ENCODE peak calls at places on chromosomes 7 and 10, in four cellular contexts. One of them, this sample, is unnamed.
A peak's percentile ranks its signal among the peaks of the same experiment; 100 is the strongest.

GRCh38 chr10:55627526-55628170 is 733.4 kb downstream of the ZWINT start:
- DNase-seq in stimulated activated CD4-positive, alpha-beta T cell treated with anti-CD3 and anti-CD28 coated beads, Interleukin-2, amount 100 ng/mL, for 24 hours: no peak
- DNase-seq in HEK293T: peak; percentile 10
- DNase-seq in NCI-H2171 treated with DMSO at 0.1 percent for 48 hours: no peak
- DNase-seq in this sample: no peak

GRCh38 chr7:6691609-6692106 is 15.1 kb downstream of the ZNF12 start:
- DNase-seq in NCI-H2171 treated with DMSO at 0.1 percent for 48 hours: peak; percentile 5
- DNase-seq in HEK293T: no peak
- DNase-seq in stimulated activated CD4-positive, alpha-beta T cell treated with anti-CD3 and anti-CD28 coated beads, Interleukin-2, amount 100 ng/mL, for 24 hours: no peak
- DNase-seq in this sample: no peak

GRCh38 chr7:39554583-39555140 is 11.5 kb upstream of the YAE1 start:
- DNase-seq in stimulated activated CD4-positive, alpha-beta T cell treated with anti-CD3 and anti-CD28 coated beads, Interleukin-2, amount 100 ng/mL, for 24 hours: no peak
- DNase-seq in NCI-H2171 treated with DMSO at 0.1 percent for 48 hours: no peak
- DNase-seq in HEK293T: no peak
- DNase-seq in this sample: no peak

GRCh38 chr7:42107484-42107883 is 129.5 kb downstream of the GLI3 start:
- DNase-seq in stimulated activated CD4-positive, alpha-beta T cell treated with anti-CD3 and anti-CD28 coated beads, Interleukin-2, amount 100 ng/mL, for 24 hours: no peak
- DNase-seq in NCI-H2171 treated with DMSO at 0.1 percent for 48 hours: no peak
- DNase-seq in HEK293T: peak; percentile 45
- DNase-seq in this sample: no peak

GRCh38 chr10:48274636-48275035 is at the start of gene FRMPD2:
- DNase-seq in NCI-H2171 treated with DMSO at 0.1 percent for 48 hours: no peak
- DNase-seq in HEK293T: no peak
- DNase-seq in stimulated activated CD4-positive, alpha-beta T cell treated with anti-CD3 and anti-CD28 coated beads, Interleukin-2, amount 100 ng/mL, for 24 hours: no peak
- DNase-seq in this sample: no peak

GRCh38 chr10:76303682-76304316 is 872.4 kb downstream of the LRMDA start:
- DNase-seq in stimulated activated CD4-positive, alpha-beta T cell treated with anti-CD3 and anti-CD28 coated beads, Interleukin-2, amount 100 ng/mL, for 24 hours: peak; percentile 18
- DNase-seq in HEK293T: peak; percentile 81
- DNase-seq in NCI-H2171 treated with DMSO at 0.1 percent for 48 hours: peak; percentile 65
- DNase-seq in this sample: peak; percentile 60

GRCh38 chr7:12703881-12704280 is 16.4 kb downstream of the ARL4A start:
- DNase-seq in stimulated activated CD4-positive, alpha-beta T cell treated with anti-CD3 and anti-CD28 coated beads, Interleukin-2, amount 100 ng/mL, for 24 hours: no peak
- DNase-seq in NCI-H2171 treated with DMSO at 0.1 percent for 48 hours: no peak
- DNase-seq in HEK293T: no peak
- DNase-seq in this sample: no peak

GRCh38 chr10:77636286-77636966 is 1.2 kb downstream of the KCNMA1 start:
- DNase-seq in NCI-H2171 treated with DMSO at 0.1 percent for 48 hours: no peak
- DNase-seq in HEK293T: no peak
- DNase-seq in stimulated activated CD4-positive, alpha-beta T cell treated with anti-CD3 and anti-CD28 coated beads, Interleukin-2, amount 100 ng/mL, for 24 hours: no peak
- DNase-seq in this sample: no peak

GRCh38 chr10:5447611-5448071 is 35.3 kb downstream of the NET1 start:
- DNase-seq in NCI-H2171 treated with DMSO at 0.1 percent for 48 hours: no peak
- DNase-seq in stimulated activated CD4-positive, alpha-beta T cell treated with anti-CD3 and anti-CD28 coated beads, Interleukin-2, amount 100 ng/mL, for 24 hours: no peak
- DNase-seq in HEK293T: no peak
- DNase-seq in this sample: no peak

GRCh38 chr7:121489440-121489839 is 93.3 kb upstream of the FAM3C start:
- DNase-seq in HEK293T: no peak
- DNase-seq in stimulated activated CD4-positive, alpha-beta T cell treated with anti-CD3 and anti-CD28 coated beads, Interleukin-2, amount 100 ng/mL, for 24 hours: no peak
- DNase-seq in NCI-H2171 treated with DMSO at 0.1 percent for 48 hours: no peak
- DNase-seq in this sample: no peak

GRCh38 chr10:8137726-8138125 is 83.2 kb downstream of the GATA3 start:
- DNase-seq in stimulated activated CD4-positive, alpha-beta T cell treated with anti-CD3 and anti-CD28 coated beads, Interleukin-2, amount 100 ng/mL, for 24 hours: no peak
- DNase-seq in HEK293T: no peak
- DNase-seq in NCI-H2171 treated with DMSO at 0.1 percent for 48 hours: no peak
- DNase-seq in this sample: no peak

GRCh38 chr10:73246322-73246782 is 703 bp downstream of the DNAJC9 start:
- DNase-seq in stimulated activated CD4-positive, alpha-beta T cell treated with anti-CD3 and anti-CD28 coated beads, Interleukin-2, amount 100 ng/mL, for 24 hours: no peak
- DNase-seq in NCI-H2171 treated with DMSO at 0.1 percent for 48 hours: no peak
- DNase-seq in HEK293T: no peak
- DNase-seq in this sample: no peak

GRCh38 chr10:31031205-31031665 is 430 bp downstream of the ZNF438 start:
- DNase-seq in NCI-H2171 treated with DMSO at 0.1 percent for 48 hours: no peak
- DNase-seq in HEK293T: no peak
- DNase-seq in stimulated activated CD4-positive, alpha-beta T cell treated with anti-CD3 and anti-CD28 coated beads, Interleukin-2, amount 100 ng/mL, for 24 hours: no peak
- DNase-seq in this sample: no peak

GRCh38 chr10:117175215-117175900 is 21.9 kb upstream of the KCNK18 start:
- DNase-seq in NCI-H2171 treated with DMSO at 0.1 percent for 48 hours: peak; percentile 38
- DNase-seq in stimulated activated CD4-positive, alpha-beta T cell treated with anti-CD3 and anti-CD28 coated beads, Interleukin-2, amount 100 ng/mL, for 24 hours: no peak
- DNase-seq in HEK293T: peak; percentile 50
- DNase-seq in this sample: no peak

GRCh38 chr10:74871595-74872382 is 45.4 kb downstream of the KAT6B start:
- DNase-seq in HEK293T: no peak
- DNase-seq in NCI-H2171 treated with DMSO at 0.1 percent for 48 hours: no peak
- DNase-seq in stimulated activated CD4-positive, alpha-beta T cell treated with anti-CD3 and anti-CD28 coated beads, Interleukin-2, amount 100 ng/mL, for 24 hours: peak; percentile 21
- DNase-seq in this sample: no peak

GRCh38 chr10:9621216-9621615 is 1396.5 kb upstream of the CELF2 start:
- DNase-seq in NCI-H2171 treated with DMSO at 0.1 percent for 48 hours: no peak
- DNase-seq in stimulated activated CD4-positive, alpha-beta T cell treated with anti-CD3 and anti-CD28 coated beads, Interleukin-2, amount 100 ng/mL, for 24 hours: no peak
- DNase-seq in HEK293T: no peak
- DNase-seq in this sample: no peak

GRCh38 chr10:100997364-100998182 is 2.0 kb upstream of the LZTS2 start:
- DNase-seq in HEK293T: peak; percentile 88
- DNase-seq in NCI-H2171 treated with DMSO at 0.1 percent for 48 hours: peak; percentile 51
- DNase-seq in stimulated activated CD4-positive, alpha-beta T cell treated with anti-CD3 and anti-CD28 coated beads, Interleukin-2, amount 100 ng/mL, for 24 hours: peak; percentile 82
- DNase-seq in this sample: peak; percentile 89

GRCh38 chr7:123944395-123944794 is 19.4 kb downstream of the SPAM1 start:
- DNase-seq in NCI-H2171 treated with DMSO at 0.1 percent for 48 hours: no peak
- DNase-seq in HEK293T: no peak
- DNase-seq in stimulated activated CD4-positive, alpha-beta T cell treated with anti-CD3 and anti-CD28 coated beads, Interleukin-2, amount 100 ng/mL, for 24 hours: no peak
- DNase-seq in this sample: no peak

GRCh38 chr7:86775203-86775602 is 131.5 kb downstream of the GRM3 start:
- DNase-seq in NCI-H2171 treated with DMSO at 0.1 percent for 48 hours: no peak
- DNase-seq in HEK293T: no peak
- DNase-seq in stimulated activated CD4-positive, alpha-beta T cell treated with anti-CD3 and anti-CD28 coated beads, Interleukin-2, amount 100 ng/mL, for 24 hours: no peak
- DNase-seq in this sample: no peak

GRCh38 chr10:79331709-79332108 is 15.6 kb upstream of the PPIF start:
- DNase-seq in NCI-H2171 treated with DMSO at 0.1 percent for 48 hours: peak; percentile 70
- DNase-seq in stimulated activated CD4-positive, alpha-beta T cell treated with anti-CD3 and anti-CD28 coated beads, Interleukin-2, amount 100 ng/mL, for 24 hours: peak; percentile 89
- DNase-seq in HEK293T: no peak
- DNase-seq in this sample: no peak

GRCh38 chr7:95511716-95512260 is 26.0 kb downstream of the ASB4 start:
- DNase-seq in stimulated activated CD4-positive, alpha-beta T cell treated with anti-CD3 and anti-CD28 coated beads, Interleukin-2, amount 100 ng/mL, for 24 hours: peak; percentile 52
- DNase-seq in NCI-H2171 treated with DMSO at 0.1 percent for 48 hours: peak; percentile 70
- DNase-seq in HEK293T: peak; percentile 55
- DNase-seq in this sample: peak; percentile 26

GRCh38 chr7:70434821-70435220 is 697.1 kb upstream of the GALNT17 start:
- DNase-seq in HEK293T: no peak
- DNase-seq in NCI-H2171 treated with DMSO at 0.1 percent for 48 hours: no peak
- DNase-seq in stimulated activated CD4-positive, alpha-beta T cell treated with anti-CD3 and anti-CD28 coated beads, Interleukin-2, amount 100 ng/mL, for 24 hours: no peak
- DNase-seq in this sample: no peak

GRCh38 chr7:134515569-134516468 is 11.5 kb upstream of the AKR1B10 start:
- DNase-seq in HEK293T: no peak
- DNase-seq in NCI-H2171 treated with DMSO at 0.1 percent for 48 hours: no peak
- DNase-seq in stimulated activated CD4-positive, alpha-beta T cell treated with anti-CD3 and anti-CD28 coated beads, Interleukin-2, amount 100 ng/mL, for 24 hours: no peak
- DNase-seq in this sample: no peak

This sample was measured in HuH-7.